ENCODE peak calls at places on chromosomes 6 and 20, in eight cellular contexts. Z, S, F, W, R, K, X and M are unnamed samples.

GRCh38 chr6:116476021-116476678 is 15.0 kb downstream of the CALHM6 start:
- DNase-seq in S (no peak), K (no peak), Z (no peak), X (peak), R (peak), F (no peak), W (no peak), M (no peak)

GRCh38 chr20:46158476-46158987 is 40.4 kb downstream of the CD40 start:
- DNase-seq in S (no peak), Z (no peak), R (no peak), K (peak), X (no peak), F (no peak), W (no peak), M (peak)

GRCh38 chr20:52496191-52496590 is 304.6 kb upstream of the ZFP64 start:
- DNase-seq in X (no peak), F (no peak), R (no peak), K (no peak), W (no peak), Z (no peak), S (no peak), M (no peak)

GRCh38 chr6:28816909-28817807 is 106.6 kb downstream of the TRIM27 start:
- DNase-seq in W (no peak), R (peak), F (peak), Z (peak), S (no peak), K (no peak), X (peak), M (no peak)

GRCh38 chr6:27795697-27796494 is 116.3 kb downstream of the OR2B2 start:
- DNase-seq in R (peak), X (peak), S (no peak), W (no peak), Z (peak), F (peak), K (no peak), M (peak)

GRCh38 chr6:15352229-15352628 is 106.4 kb downstream of the JARID2 start:
- DNase-seq in K (no peak), S (no peak), W (no peak), F (no peak), Z (no peak), X (no peak), R (no peak), M (no peak)

GRCh38 chr6:41426888-41427641 is 91.7 kb downstream of the NCR2 start:
- DNase-seq in K (no peak), W (peak), X (no peak), Z (no peak), S (no peak), F (no peak), R (no peak), M (no peak)

GRCh38 chr6:121590438-121590837 is 155.0 kb downstream of the GJA1 start:
- DNase-seq in K (no peak), Z (no peak), S (no peak), F (no peak), X (peak), W (no peak), R (no peak), M (no peak)

GRCh38 chr20:13703265-13703664 is 64.5 kb upstream of the TASP1 start:
- DNase-seq in S (no peak), F (no peak), K (no peak), X (no peak), Z (no peak), W (no peak), R (no peak), M (no peak)

GRCh38 chr6:51024126-51024525 is 205.5 kb downstream of the TFAP2B start:
- DNase-seq in W (no peak), K (no peak), X (no peak), F (no peak), R (no peak), S (no peak), Z (no peak), M (no peak)

GRCh38 chr6:113362542-113363430 is 494.4 kb upstream of the MARCKS start:
- DNase-seq in W (no peak), Z (peak), K (no peak), X (peak), R (no peak), F (peak), S (no peak), M (no peak)

GRCh38 chr6:161336479-161336878 is 62.6 kb upstream of the AGPAT4 start:
- DNase-seq in X (no peak), W (no peak), R (no peak), S (no peak), F (no peak), Z (no peak), K (no peak), M (no peak)

GRCh38 chr20:20031790-20032189 is 14.6 kb downstream of the NAA20 start:
- DNase-seq in Z (no peak), F (no peak), X (no peak), S (no peak), K (no peak), R (no peak), W (no peak), M (no peak)

GRCh38 chr6:9675122-9675521 is 739.8 kb downstream of the TFAP2A start:
- DNase-seq in R (no peak), W (no peak), X (no peak), K (no peak), F (no peak), S (no peak), Z (peak), M (no peak)

GRCh38 chr6:43687437-43688347 is at the start of gene MRPS18A:
- DNase-seq in S (peak), W (peak), K (peak), Z (peak), X (peak), F (peak), R (peak), M (no peak)

GRCh38 chr20:22490287-22491187 is 93.8 kb downstream of the FOXA2 start:
- DNase-seq in F (no peak), Z (peak), R (no peak), S (peak), K (no peak), W (no peak), X (no peak), M (no peak)

GRCh38 chr20:13771853-13772453 is 12.8 kb downstream of the ESF1 start:
- DNase-seq in K (no peak), R (no peak), W (no peak), S (no peak), Z (peak), X (peak), F (no peak), M (no peak)

GRCh38 chr20:4070323-4071176 is 55.2 kb upstream of the RNF24 start:
- DNase-seq in W (no peak), F (no peak), K (peak), Z (no peak), R (no peak), S (no peak), X (no peak), M (no peak)

GRCh38 chr6:44001318-44001868 is 125.9 kb downstream of the MRPL14 start:
- DNase-seq in W (no peak), F (peak), R (no peak), S (no peak), X (peak), K (no peak), Z (no peak), M (no peak)

GRCh38 chr20:36461600-36462439 is 79.5 kb upstream of the MYL9 start:
- DNase-seq in F (peak), R (no peak), W (peak), Z (peak), K (no peak), S (no peak), X (peak), M (no peak)

GRCh38 chr6:144722925-144723324 is 437.8 kb downstream of the UTRN start:
- DNase-seq in F (no peak), X (no peak), Z (no peak), W (no peak), R (no peak), S (no peak), K (no peak), M (no peak)